ENCODE peak calls at places on chromosome 20, in nine cellular contexts. N is mucosa of gallbladder, T is mesendoderm, D is right lobe of liver, Q is tibial nerve, L is ELR, K is NCI-H146, Z is omental fat pad, G is IMR-90. P is an unnamed sample.

GRCh38 chr20:4999788-5000187 is 1.5 kb downstream of the SLC23A2 start:
- DNase-seq in N (no peak), T (no peak), D (no peak), Q (no peak), L (no peak), K (peak), Z (no peak), G (no peak), P (peak)

GRCh38 chr20:48610996-48611395 is 216.8 kb downstream of the PREX1 start:
- DNase-seq in N (no peak), T (no peak), D (no peak), Q (no peak), L (no peak), K (no peak), Z (no peak), G (no peak), P (no peak)

GRCh38 chr20:62906209-62906608 is 20.1 kb downstream of the DIDO1 start:
- DNase-seq in N (no peak), T (no peak), D (peak), Q (no peak), L (no peak), K (no peak), Z (no peak), G (no peak), P (no peak)

GRCh38 chr20:63094767-63095499 is 88.2 kb upstream of the BHLHE23 start:
- DNase-seq in N (no peak), T (no peak), D (peak), Q (no peak), L (no peak), K (no peak), Z (no peak), G (no peak), P (no peak)

GRCh38 chr20:19889011-19889953 is 127.9 kb upstream of the NAA20 start:
- DNase-seq in N (peak), T (no peak), D (peak), Q (peak), L (peak), K (no peak), Z (no peak), G (peak), P (peak)

GRCh38 chr20:44050925-44051660 is 135.9 kb downstream of the JPH2 start:
- DNase-seq in N (no peak), T (no peak), D (no peak), Q (no peak), L (no peak), K (no peak), Z (no peak), G (no peak), P (no peak)

GRCh38 chr20:62977613-62978558 is 25.4 kb downstream of the SLC17A9 start:
- DNase-seq in N (no peak), T (no peak), D (no peak), Q (no peak), L (no peak), K (peak), Z (no peak), G (no peak), P (no peak)

GRCh38 chr20:31822421-31823330 is 3.5 kb downstream of the MYLK2 start:
- DNase-seq in N (peak), T (peak), D (peak), Q (peak), L (peak), K (peak), Z (peak), G (peak), P (peak)

GRCh38 chr20:34299925-34300806 is 3.0 kb downstream of the AHCY start:
- DNase-seq in N (no peak), T (no peak), D (peak), Q (no peak), L (no peak), K (no peak), Z (no peak), G (peak), P (no peak)

GRCh38 chr20:44692932-44693476 is 22.2 kb upstream of the CCN5 start:
- DNase-seq in N (peak), T (peak), D (peak), Q (peak), L (peak), K (no peak), Z (no peak), G (peak), P (no peak)

GRCh38 chr20:21573259-21573658 is 59.4 kb upstream of the NKX2-2 start:
- DNase-seq in N (no peak), T (no peak), D (no peak), Q (no peak), L (no peak), K (no peak), Z (no peak), G (no peak), P (no peak)

GRCh38 chr20:14860410-14860814 is 523.0 kb upstream of the FLRT3 start:
- DNase-seq in N (no peak), T (peak), D (no peak), Q (no peak), L (no peak), K (peak), Z (no peak), G (no peak), P (peak)

GRCh38 chr20:23632711-23633573 is 4.8 kb downstream of the CST3 start:
- DNase-seq in N (no peak), T (no peak), D (no peak), Q (no peak), L (no peak), K (no peak), Z (no peak), G (no peak), P (no peak)

GRCh38 chr20:51624157-51624731 is 81.7 kb upstream of the NFATC2 start:
- DNase-seq in N (peak), T (peak), D (peak), Q (peak), L (peak), K (peak), Z (no peak), G (peak), P (peak)

GRCh38 chr20:3559637-3560036 is 88.8 kb downstream of the ATRN start:
- DNase-seq in N (no peak), T (no peak), D (no peak), Q (no peak), L (no peak), K (no peak), Z (no peak), G (no peak), P (no peak)

GRCh38 chr20:25309395-25310267 is 61.7 kb downstream of the PYGB start:
- DNase-seq in N (peak), T (peak), D (peak), Q (peak), L (peak), K (no peak), Z (no peak), G (peak), P (peak)

GRCh38 chr20:49519212-49519712 is 36.8 kb upstream of the KCNB1 start:
- DNase-seq in N (no peak), T (no peak), D (no peak), Q (no peak), L (no peak), K (no peak), Z (no peak), G (no peak), P (no peak)

GRCh38 chr20:54980321-54980960 is 505.0 kb downstream of the DOK5 start:
- DNase-seq in N (no peak), T (peak), D (no peak), Q (no peak), L (peak), K (peak), Z (no peak), G (no peak), P (peak)

GRCh38 chr20:19907326-19908056 is 109.7 kb upstream of the NAA20 start:
- DNase-seq in N (no peak), T (no peak), D (no peak), Q (no peak), L (no peak), K (no peak), Z (no peak), G (no peak), P (no peak)

GRCh38 chr20:20219016-20219415 is 148.9 kb upstream of the INSM1 start:
- DNase-seq in N (no peak), T (no peak), D (no peak), Q (no peak), L (no peak), K (no peak), Z (no peak), G (no peak), P (no peak)

P was measured in SHP77.